ENCODE peak calls at places on chromosomes 12 and 14, in eight cellular contexts. M, B, C, O, I, X, U and W are unnamed samples.

GRCh38 chr12:125312471-125312870 is 247.2 kb downstream of the AACS start:
- DNase-seq in B (no peak), O (no peak), C (no peak), M (no peak), X (no peak), I (no peak), U (no peak), W (no peak)

GRCh38 chr14:57831981-57832380 is 33.9 kb downstream of the SLC35F4 start:
- DNase-seq in M (no peak), C (no peak), X (no peak), U (no peak), I (no peak), B (no peak), O (no peak), W (no peak)

GRCh38 chr14:101134161-101134631 is 230.7 kb upstream of the RTL1 start:
- DNase-seq in M (no peak), O (no peak), C (no peak), B (no peak), I (no peak), U (no peak), X (no peak), W (no peak)

GRCh38 chr14:85529803-85530574 is at the start of gene FLRT2:
- DNase-seq in B (no peak), O (no peak), X (peak), I (no peak), U (no peak), M (no peak), C (peak), W (peak)

GRCh38 chr12:111767362-111768158 is 827 bp downstream of the ALDH2 start:
- DNase-seq in C (no peak), X (no peak), I (no peak), M (no peak), O (no peak), U (no peak), B (no peak), W (no peak)

GRCh38 chr14:99564256-99564902 is 39.6 kb downstream of the CCDC85C start:
- DNase-seq in I (no peak), O (no peak), B (no peak), C (no peak), X (peak), U (no peak), M (no peak), W (peak)

GRCh38 chr12:65640489-65640901 is 183.8 kb upstream of the HMGA2 start:
- DNase-seq in I (no peak), O (no peak), X (no peak), U (peak), B (no peak), C (no peak), M (no peak), W (peak)

GRCh38 chr12:38175538-38175937 is 141.0 kb upstream of the ALG10B start:
- DNase-seq in C (no peak), O (no peak), X (no peak), U (no peak), M (no peak), B (no peak), I (no peak), W (no peak)

GRCh38 chr14:75542585-75543091 is 20.4 kb downstream of the BATF start:
- DNase-seq in B (no peak), X (peak), C (peak), U (no peak), I (peak), M (peak), O (peak), W (no peak)

GRCh38 chr12:53601296-53601847 is 24.8 kb downstream of the ATF7 start:
- DNase-seq in I (no peak), C (no peak), X (no peak), M (no peak), U (no peak), O (no peak), B (no peak), W (peak)